ENCODE peak calls at places on chromosomes 7 and 10, in six cellular contexts. One of them, this sample, is unnamed. For H3K27me3, the result is how much of the 10 kb centered on the place peaks cover.

GRCh38 chr10:11260136-11260535 is 242.5 kb downstream of the CELF2 start:
- DNase-seq in fibroblast of lung: no peak
- DNase-seq in PC-3: no peak
- DNase-seq in hepatocyte: no peak
- DNase-seq in keratinocyte: no peak
- DNase-seq in endothelial cell of umbilical vein: no peak
- DNase-seq in this sample: no peak

GRCh38 chr10:81071087-81071796 is 533.5 kb downstream of the SH2D4B start:
- DNase-seq in endothelial cell of umbilical vein: no peak
- DNase-seq in keratinocyte: no peak
- DNase-seq in PC-3: no peak
- DNase-seq in fibroblast of lung: no peak
- DNase-seq in hepatocyte: no peak
- DNase-seq in this sample: no peak

GRCh38 chr7:81004098-81004497 is 85.2 kb upstream of the SEMA3C start:
- DNase-seq in keratinocyte: peak
- DNase-seq in endothelial cell of umbilical vein: no peak
- DNase-seq in PC-3: peak
- DNase-seq in fibroblast of lung: peak
- DNase-seq in hepatocyte: no peak
- DNase-seq in this sample: no peak

GRCh38 chr10:26445411-26446031 is 7.4 kb downstream of the APBB1IP start:
- DNase-seq in keratinocyte: no peak
- DNase-seq in hepatocyte: no peak
- DNase-seq in endothelial cell of umbilical vein: no peak
- DNase-seq in fibroblast of lung: no peak
- DNase-seq in PC-3: no peak
- DNase-seq in this sample: no peak

GRCh38 chr7:90760892-90761291 is 164.8 kb downstream of the CDK14 start:
- DNase-seq in hepatocyte: no peak
- DNase-seq in endothelial cell of umbilical vein: no peak
- DNase-seq in keratinocyte: no peak
- DNase-seq in PC-3: no peak
- DNase-seq in fibroblast of lung: no peak
- DNase-seq in this sample: no peak

GRCh38 chr7:95684037-95684436 is 87.7 kb upstream of the PDK4 start:
- DNase-seq in fibroblast of lung: peak
- DNase-seq in PC-3: peak
- DNase-seq in hepatocyte: peak
- DNase-seq in endothelial cell of umbilical vein: peak
- DNase-seq in keratinocyte: no peak
- DNase-seq in this sample: no peak

GRCh38 chr7:28347964-28348363 is 64.4 kb upstream of the CREB5 start:
- DNase-seq in PC-3: peak
- DNase-seq in keratinocyte: no peak
- DNase-seq in hepatocyte: no peak
- DNase-seq in fibroblast of lung: no peak
- DNase-seq in endothelial cell of umbilical vein: no peak
- DNase-seq in this sample: peak

GRCh38 chr10:77309103-77310013 is 328.2 kb downstream of the KCNMA1 start:
- DNase-seq in endothelial cell of umbilical vein: no peak
- DNase-seq in hepatocyte: no peak
- DNase-seq in fibroblast of lung: no peak
- DNase-seq in PC-3: no peak
- DNase-seq in keratinocyte: no peak
- DNase-seq in this sample: no peak

GRCh38 chr10:89207181-89207800 is at the start of gene CH25H:
- DNase-seq in PC-3: peak
- DNase-seq in keratinocyte: no peak
- DNase-seq in endothelial cell of umbilical vein: peak
- DNase-seq in hepatocyte: peak
- DNase-seq in fibroblast of lung: peak
- DNase-seq in this sample: peak

GRCh38 chr10:118908487-118909280 is 120.8 kb upstream of the NANOS1 start:
- DNase-seq in fibroblast of lung: no peak
- DNase-seq in PC-3: no peak
- DNase-seq in keratinocyte: no peak
- DNase-seq in hepatocyte: no peak
- DNase-seq in endothelial cell of umbilical vein: no peak
- DNase-seq in this sample: no peak

GRCh38 chr10:3186365-3186764 is 13.8 kb upstream of the PITRM1 start:
- DNase-seq in endothelial cell of umbilical vein: no peak
- DNase-seq in fibroblast of lung: no peak
- DNase-seq in PC-3: no peak
- DNase-seq in hepatocyte: no peak
- DNase-seq in keratinocyte: no peak
- DNase-seq in this sample: no peak

GRCh38 chr7:107446531-107446930 is 23.3 kb upstream of the GPR22 start:
- DNase-seq in PC-3: peak
- DNase-seq in keratinocyte: peak
- DNase-seq in fibroblast of lung: peak
- DNase-seq in endothelial cell of umbilical vein: no peak
- DNase-seq in hepatocyte: no peak
- DNase-seq in this sample: no peak

GRCh38 chr7:36390199-36391090 is 783 bp downstream of the ANLN start:
- DNase-seq in endothelial cell of umbilical vein: peak
- DNase-seq in hepatocyte: peak
- DNase-seq in fibroblast of lung: peak
- DNase-seq in keratinocyte: no peak
- DNase-seq in PC-3: peak
- DNase-seq in this sample: peak

GRCh38 chr10:98045785-98046389 is 15.5 kb upstream of the CRTAC1 start:
- DNase-seq in PC-3: peak
- DNase-seq in keratinocyte: no peak
- DNase-seq in endothelial cell of umbilical vein: peak
- DNase-seq in hepatocyte: peak
- DNase-seq in fibroblast of lung: peak
- DNase-seq in this sample: no peak

GRCh38 chr7:136245327-136246004 is 268.3 kb upstream of the MTPN start:
- DNase-seq in PC-3: no peak
- DNase-seq in fibroblast of lung: no peak
- DNase-seq in hepatocyte: no peak
- DNase-seq in endothelial cell of umbilical vein: no peak
- DNase-seq in keratinocyte: no peak
- DNase-seq in this sample: no peak

GRCh38 chr7:127447326-127447945 is 54.9 kb upstream of the ZNF800 start:
- DNase-seq in fibroblast of lung: peak
- DNase-seq in PC-3: peak
- DNase-seq in keratinocyte: no peak
- DNase-seq in endothelial cell of umbilical vein: peak
- DNase-seq in hepatocyte: no peak
- DNase-seq in this sample: peak

GRCh38 chr10:89963446-89964102 is 262.2 kb downstream of the KIF20B start:
- DNase-seq in endothelial cell of umbilical vein: no peak
- DNase-seq in PC-3: no peak
- DNase-seq in fibroblast of lung: peak
- DNase-seq in hepatocyte: no peak
- DNase-seq in keratinocyte: no peak
- DNase-seq in this sample: no peak

GRCh38 chr10:123807444-123808035 is 84.1 kb downstream of the CPXM2 start:
- DNase-seq in endothelial cell of umbilical vein: peak
- DNase-seq in keratinocyte: no peak
- DNase-seq in PC-3: no peak
- DNase-seq in fibroblast of lung: no peak
- DNase-seq in hepatocyte: no peak
- DNase-seq in this sample: no peak

GRCh38 chr10:95987685-95988426 is 55.5 kb upstream of the CCNJ start:
- DNase-seq in fibroblast of lung: no peak
- DNase-seq in PC-3: no peak
- DNase-seq in endothelial cell of umbilical vein: no peak
- DNase-seq in hepatocyte: no peak
- DNase-seq in keratinocyte: no peak
- DNase-seq in this sample: no peak

GRCh38 chr7:84735021-84735420 is 451.8 kb downstream of the SEMA3D start:
- DNase-seq in fibroblast of lung: peak
- DNase-seq in hepatocyte: no peak
- DNase-seq in PC-3: no peak
- DNase-seq in endothelial cell of umbilical vein: no peak
- DNase-seq in keratinocyte: no peak
- DNase-seq in this sample: no peak

GRCh38 chr7:110573862-110574528 is 516.9 kb upstream of the LRRN3 start:
- DNase-seq in PC-3: peak
- DNase-seq in endothelial cell of umbilical vein: no peak
- DNase-seq in fibroblast of lung: peak
- DNase-seq in hepatocyte: peak
- DNase-seq in keratinocyte: peak
- DNase-seq in this sample: peak

GRCh38 chr10:48789861-48790739 is 105.4 kb downstream of the WDFY4 start:
- DNase-seq in endothelial cell of umbilical vein: no peak
- DNase-seq in hepatocyte: no peak
- DNase-seq in PC-3: no peak
- DNase-seq in fibroblast of lung: no peak
- DNase-seq in keratinocyte: no peak
- DNase-seq in this sample: no peak

GRCh38 chr7:66907731-66908130 is 13.3 kb upstream of the TMEM248 start:
- DNase-seq in PC-3: no peak
- DNase-seq in fibroblast of lung: no peak
- DNase-seq in endothelial cell of umbilical vein: no peak
- DNase-seq in keratinocyte: no peak
- DNase-seq in hepatocyte: no peak
- DNase-seq in this sample: no peak

GRCh38 chr7:66913118-66914049 is 7.6 kb upstream of the TMEM248 start:
- DNase-seq in fibroblast of lung: no peak
- DNase-seq in hepatocyte: no peak
- DNase-seq in keratinocyte: no peak
- DNase-seq in endothelial cell of umbilical vein: no peak
- DNase-seq in PC-3: peak
- DNase-seq in this sample: no peak

GRCh38 chr7:66910789-66911188 is 10.2 kb upstream of the TMEM248 start:
- DNase-seq in hepatocyte: no peak
- DNase-seq in endothelial cell of umbilical vein: no peak
- DNase-seq in keratinocyte: no peak
- DNase-seq in fibroblast of lung: no peak
- DNase-seq in PC-3: no peak
- DNase-seq in this sample: no peak

GRCh38 chr7:66912195-66912594 is 8.8 kb upstream of the TMEM248 start:
- DNase-seq in keratinocyte: no peak
- DNase-seq in fibroblast of lung: no peak
- DNase-seq in endothelial cell of umbilical vein: no peak
- DNase-seq in hepatocyte: no peak
- DNase-seq in PC-3: no peak
- DNase-seq in this sample: no peak
- TF ChIP-seq EZH2 in keratinocyte: no peak
- TF ChIP-seq EZH2 in fibroblast of lung: no peak
- TF ChIP-seq EZH2 in endothelial cell of umbilical vein: no peak
- TF ChIP-seq EZH2 in hepatocyte: no peak
- TF ChIP-seq EZH2 in PC-3: no peak
- TF ChIP-seq EZH2 in this sample: no peak

DNA sequence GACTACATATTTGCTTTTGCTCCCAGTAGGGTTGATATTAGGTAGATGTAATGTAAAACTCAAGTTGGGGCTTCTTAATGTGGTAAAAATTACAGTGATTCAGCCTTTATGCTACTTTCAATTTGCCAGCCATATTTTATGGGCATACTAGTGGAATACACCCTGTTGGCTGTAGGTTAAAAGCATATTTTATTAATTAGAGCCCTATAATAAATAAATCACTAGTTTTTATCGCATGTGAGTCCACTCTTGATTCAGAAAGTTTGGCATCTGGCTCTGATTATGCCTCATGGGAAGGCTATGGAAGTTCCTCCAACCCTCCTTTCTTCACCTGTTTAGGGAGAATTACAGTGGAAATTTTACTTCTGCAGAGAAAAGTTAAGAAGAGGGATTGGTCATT is 390.9 kb downstream of the GATA3 start:
- DNase-seq in fibroblast of lung: no peak
- DNase-seq in hepatocyte: no peak
- DNase-seq in keratinocyte: no peak
- DNase-seq in PC-3: no peak
- DNase-seq in endothelial cell of umbilical vein: no peak
- DNase-seq in this sample: no peak
- H3K27me3 ChIP-seq in fibroblast of lung: under half
- H3K27me3 ChIP-seq in hepatocyte: under half
- H3K27me3 ChIP-seq in keratinocyte: under half
- H3K27me3 ChIP-seq in PC-3: under half
- H3K27me3 ChIP-seq in endothelial cell of umbilical vein: under half
- H3K27me3 ChIP-seq in this sample: under half

GRCh38 chr10:69685426-69685801 is 55.4 kb downstream of the FAM241B start:
- DNase-seq in endothelial cell of umbilical vein: no peak
- DNase-seq in fibroblast of lung: peak
- DNase-seq in PC-3: peak
- DNase-seq in keratinocyte: peak
- DNase-seq in hepatocyte: no peak
- DNase-seq in this sample: no peak

GRCh38 chr10:69684981-69685353 is 54.9 kb downstream of the FAM241B start:
- DNase-seq in endothelial cell of umbilical vein: no peak
- DNase-seq in hepatocyte: no peak
- DNase-seq in keratinocyte: no peak
- DNase-seq in fibroblast of lung: no peak
- DNase-seq in PC-3: no peak
- DNase-seq in this sample: no peak

GRCh38 chr10:69686866-69687265 is 56.8 kb downstream of the FAM241B start:
- DNase-seq in PC-3: no peak
- DNase-seq in fibroblast of lung: no peak
- DNase-seq in endothelial cell of umbilical vein: no peak
- DNase-seq in hepatocyte: no peak
- DNase-seq in keratinocyte: no peak
- DNase-seq in this sample: no peak

GRCh38 chr10:69687396-69687795 is 57.3 kb downstream of the FAM241B start:
- DNase-seq in hepatocyte: no peak
- DNase-seq in endothelial cell of umbilical vein: no peak
- DNase-seq in PC-3: no peak
- DNase-seq in keratinocyte: no peak
- DNase-seq in fibroblast of lung: no peak
- DNase-seq in this sample: no peak

GRCh38 chr10:69685802-69686585 is 55.9 kb downstream of the FAM241B start:
- DNase-seq in hepatocyte: peak
- DNase-seq in endothelial cell of umbilical vein: no peak
- DNase-seq in fibroblast of lung: peak
- DNase-seq in PC-3: peak
- DNase-seq in keratinocyte: no peak
- DNase-seq in this sample: no peak
- H3K4me3 ChIP-seq in hepatocyte: no peak
- H3K4me3 ChIP-seq in endothelial cell of umbilical vein: no peak
- H3K4me3 ChIP-seq in fibroblast of lung: no peak
- H3K4me3 ChIP-seq in PC-3: no peak
- H3K4me3 ChIP-seq in keratinocyte: no peak
- H3K4me3 ChIP-seq in this sample: no peak

GRCh38 chr7:93931655-93932054 is 10.1 kb downstream of the GNG11 start:
- DNase-seq in PC-3: no peak
- DNase-seq in hepatocyte: no peak
- DNase-seq in fibroblast of lung: no peak
- DNase-seq in keratinocyte: no peak
- DNase-seq in endothelial cell of umbilical vein: peak
- DNase-seq in this sample: no peak
- TF ChIP-seq EZH2 in PC-3: no peak
- TF ChIP-seq EZH2 in hepatocyte: no peak
- TF ChIP-seq EZH2 in fibroblast of lung: no peak
- TF ChIP-seq EZH2 in keratinocyte: no peak
- TF ChIP-seq EZH2 in endothelial cell of umbilical vein: no peak
- TF ChIP-seq EZH2 in this sample: no peak

DNA sequence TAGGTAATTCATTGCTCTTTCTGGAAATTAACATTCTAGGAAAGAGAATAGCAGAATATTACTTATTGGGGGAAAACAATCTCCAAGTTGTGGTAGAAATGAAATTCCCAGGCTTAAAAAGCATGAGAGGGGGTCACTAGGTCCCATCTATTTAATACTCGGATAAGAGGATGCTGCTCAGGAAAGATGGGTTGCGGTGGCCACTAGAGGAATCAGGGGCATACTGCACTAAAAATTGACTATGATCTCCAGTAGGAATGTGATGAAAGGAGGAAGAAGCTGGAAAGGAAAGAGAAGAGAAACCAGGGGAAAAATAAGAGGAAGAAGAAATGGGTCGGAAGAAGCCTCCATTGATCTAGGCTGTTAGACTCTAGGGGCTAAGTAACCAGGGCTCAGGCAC is 192.8 kb downstream of the GPAM start:
- DNase-seq in endothelial cell of umbilical vein: no peak
- DNase-seq in hepatocyte: no peak
- DNase-seq in keratinocyte: no peak
- DNase-seq in PC-3: no peak
- DNase-seq in fibroblast of lung: no peak
- DNase-seq in this sample: no peak
- H3K27me3 ChIP-seq in endothelial cell of umbilical vein: under half
- H3K27me3 ChIP-seq in hepatocyte: under half
- H3K27me3 ChIP-seq in keratinocyte: under half
- H3K27me3 ChIP-seq in PC-3: under half
- H3K27me3 ChIP-seq in fibroblast of lung: under half
- H3K27me3 ChIP-seq in this sample: under half

This sample was measured in PC-9.